ENCODE peak calls at places on chromosomes 6 and 20, in four cellular contexts. D, B, H and L are unnamed samples.

GRCh38 chr20:25571240-25571639 is 14.1 kb downstream of the NINL start:
- DNase-seq in H (no peak), B (no peak), D (no peak), L (no peak)

GRCh38 chr6:31639449-31639861 is 13.0 kb downstream of the BAG6 start:
- DNase-seq in B (no peak), D (no peak), H (peak; percentile 39), L (no peak)

GRCh38 chr20:43955244-43956191 is 40.9 kb downstream of the TOX2 start:
- DNase-seq in D (peak; percentile 95), H (peak; percentile 86), B (no peak), L (peak; percentile 87)

GRCh38 chr6:166939276-166939816 is 17.0 kb downstream of the RNASET2 start:
- DNase-seq in D (no peak), H (no peak), B (no peak), L (no peak)

GRCh38 chr20:13294522-13294921 is 73.4 kb downstream of the ISM1 start:
- DNase-seq in B (no peak), H (no peak), D (no peak), L (no peak)

GRCh38 chr6:166381733-166382499 is 824 bp downstream of the MPC1 start:
- DNase-seq in B (peak; percentile 54), H (peak; percentile 84), D (peak; percentile 56), L (peak; percentile 89)

GRCh38 chr6:16496982-16497823 is 258.8 kb downstream of the GMPR start:
- DNase-seq in D (peak; percentile 58), H (no peak), B (no peak), L (no peak)

GRCh38 chr20:611047-611842 is 1.1 kb upstream of the TCF15 start:
- DNase-seq in B (no peak), D (no peak), H (no peak), L (no peak)

GRCh38 chr20:49187330-49188100 is 619 bp downstream of the STAU1 start:
- DNase-seq in H (peak; percentile 47), B (no peak), D (peak; percentile 8), L (peak; percentile 37)

GRCh38 chr6:117530467-117531242 is 48.2 kb downstream of the DCBLD1 start:
- DNase-seq in D (peak; percentile 83), H (no peak), B (no peak), L (no peak)

GRCh38 chr6:119347466-119348307 is 1.9 kb downstream of the MAN1A1 start:
- DNase-seq in D (peak; percentile 19), H (peak; percentile 26), B (peak; percentile 54), L (peak; percentile 78)

GRCh38 chr6:139112146-139112545 is 22.7 kb upstream of the HECA start:
- DNase-seq in H (no peak), D (no peak), B (no peak), L (no peak)

GRCh38 chr20:10201321-10201870 is 17.2 kb upstream of the SNAP25 start:
- DNase-seq in H (no peak), B (no peak), D (no peak), L (no peak)

GRCh38 chr6:35152067-35152707 is 11.0 kb upstream of the TCP11 start:
- DNase-seq in D (no peak), B (no peak), H (peak; percentile 73), L (no peak)

GRCh38 chr20:47622118-47622665 is 120.5 kb downstream of the NCOA3 start:
- DNase-seq in H (no peak), D (peak; percentile 19), B (no peak), L (no peak)
- TF ChIP-seq CTCF in H (no peak), D (no peak), B (no peak), L (no peak)

GRCh38 chr6:122652431-122652830 is 42.2 kb downstream of the PKIB start:
- DNase-seq in D (peak; percentile 23), H (no peak), B (no peak), L (no peak)
- H3K4me3 ChIP-seq in D (no peak overlapping the region), H (no peak overlapping the region), B (no peak overlapping the region), L (no peak overlapping the region)

GRCh38 chr6:168361766-168362165 is 42.2 kb upstream of the DACT2 start:
- DNase-seq in H (no peak), D (no peak), B (no peak), L (no peak)

GRCh38 chr6:168354338-168354737 is 34.8 kb upstream of the DACT2 start:
- DNase-seq in H (no peak), D (no peak), B (no peak), L (no peak)

GRCh38 chr6:168359794-168360193 is 40.2 kb upstream of the DACT2 start:
- DNase-seq in H (no peak), D (no peak), B (no peak), L (no peak)

GRCh38 chr6:168353041-168353440 is 33.5 kb upstream of the DACT2 start:
- DNase-seq in D (no peak), H (no peak), B (no peak), L (no peak)

GRCh38 chr6:168355716-168356522 is 36.3 kb upstream of the DACT2 start:
- DNase-seq in D (peak; percentile 50), H (peak; percentile 45), B (no peak), L (no peak)
- TF ChIP-seq CTCF in D (peak; percentile 72), H (peak; percentile 67), B (peak; percentile 46), L (no peak)

GRCh38 chr6:126909493-126909892 is 209.0 kb upstream of the RSPO3 start:
- DNase-seq in H (no peak), D (no peak), B (no peak), L (no peak)

GRCh38 chr6:126904176-126904575 is 214.3 kb upstream of the RSPO3 start:
- DNase-seq in H (no peak), B (no peak), D (no peak), L (no peak)

GRCh38 chr6:126907312-126907711 is 211.2 kb upstream of the RSPO3 start:
- DNase-seq in H (no peak), B (no peak), D (no peak), L (no peak)

DNA sequence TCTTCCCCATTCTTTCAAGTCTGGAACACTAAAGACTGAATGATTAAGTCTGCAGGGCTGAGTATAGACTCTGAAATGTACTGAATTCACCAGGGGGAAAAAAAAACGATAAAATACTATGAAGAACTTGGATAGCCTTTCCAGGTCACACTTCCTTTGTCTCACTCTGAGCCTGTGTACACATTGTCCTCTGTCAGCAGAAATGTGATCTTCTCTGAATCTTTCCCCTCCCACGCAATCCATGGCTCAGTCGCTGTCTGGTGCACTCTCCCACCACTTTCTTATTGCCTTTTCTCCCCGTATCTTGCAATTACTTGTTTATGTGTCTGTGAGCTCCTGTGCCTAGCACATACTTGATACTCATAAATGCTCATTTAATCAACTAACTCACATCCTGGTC is 212.6 kb upstream of the RSPO3 start:
- DNase-seq in B (no peak), H (no peak), D (no peak), L (no peak)
- H3K4me3 ChIP-seq in B (no peak overlapping the region), H (no peak overlapping the region), D (no peak overlapping the region), L (no peak overlapping the region)

GRCh38 chr6:10621847-10622246 is 72.6 kb downstream of the C6orf52 start:
- DNase-seq in B (no peak), H (no peak), D (no peak), L (no peak)
- TF ChIP-seq CTCF in B (no peak), H (no peak), D (no peak), L (no peak)

GRCh38 chr6:131955876-131956275 is 4.7 kb upstream of the CCN2 start:
- DNase-seq in H (no peak), D (no peak), B (no peak), L (no peak)

GRCh38 chr6:131955192-131955591 is 4.0 kb upstream of the CCN2 start:
- DNase-seq in B (no peak), H (no peak), D (no peak), L (no peak)

GRCh38 chr6:131952886-131953509 is 1.8 kb upstream of the CCN2 start:
- DNase-seq in H (no peak), D (no peak), B (no peak), L (no peak)

GRCh38 chr6:131954775-131955107 is 3.6 kb upstream of the CCN2 start:
- DNase-seq in B (peak; percentile 38), H (no peak), D (peak; percentile 97), L (no peak)

GRCh38 chr6:131954099-131954774 is 3.1 kb upstream of the CCN2 start:
- DNase-seq in B (no peak), D (peak; percentile 75), H (no peak), L (no peak)
- H3K4me3 ChIP-seq in B (no peak overlapping the region), D (no peak overlapping the region), H (no peak overlapping the region), L (no peak overlapping the region)